ENCODE peak calls at places on chromosome 15, in eight cellular contexts. A is AG04450, K is substantia nigra, O is WTC11, T is AG09309, Z is NAMALWA, W is hypothalamus, H is GM12891. B is an unnamed sample.

GRCh38 chr15:31464216-31465082 is 137.8 kb downstream of the KLF13 start:
- DNase-seq in A (no peak), K (no peak), O (no peak), T (no peak), Z (peak), W (no peak), H (no peak), B (no peak)

GRCh38 chr15:45319472-45320214 is 58.7 kb downstream of the GATM start:
- DNase-seq in A (no peak), K (no peak), O (no peak), T (no peak), Z (no peak), W (no peak), H (no peak), B (no peak)

GRCh38 chr15:64010719-64011118 is 35.6 kb downstream of the DAPK2 start:
- DNase-seq in A (no peak), K (no peak), O (no peak), T (peak), Z (peak), W (no peak), H (peak), B (no peak)

GRCh38 chr15:90866161-90866715 is 2.1 kb upstream of the FURIN start:
- DNase-seq in A (no peak), K (no peak), O (no peak), T (no peak), Z (no peak), W (no peak), H (no peak), B (no peak)

GRCh38 chr15:101480613-101481380 is 8.7 kb downstream of the PCSK6 start:
- DNase-seq in A (no peak), K (no peak), O (no peak), T (no peak), Z (no peak), W (no peak), H (no peak), B (no peak)

GRCh38 chr15:98905981-98906711 is 101.4 kb downstream of the PGPEP1L start:
- DNase-seq in A (no peak), K (no peak), O (no peak), T (no peak), Z (no peak), W (no peak), H (no peak), B (no peak)

GRCh38 chr15:33104276-33104675 is 90.2 kb downstream of the FMN1 start:
- DNase-seq in A (no peak), K (no peak), O (no peak), T (peak), Z (no peak), W (no peak), H (no peak), B (no peak)

GRCh38 chr15:48086162-48086561 is 34.6 kb upstream of the SLC24A5 start:
- DNase-seq in A (no peak), K (no peak), O (no peak), T (no peak), Z (no peak), W (no peak), H (no peak), B (no peak)

GRCh38 chr15:48384616-48385015 is 53.4 kb downstream of the DUT start:
- DNase-seq in A (no peak), K (no peak), O (no peak), T (no peak), Z (no peak), W (no peak), H (no peak), B (no peak)

GRCh38 chr15:57259511-57260143 is 116.7 kb upstream of the CGNL1 start:
- DNase-seq in A (no peak), K (no peak), O (peak), T (no peak), Z (no peak), W (no peak), H (no peak), B (no peak)